ENCODE peak calls at places on chromosomes 2 and 18, in four cellular contexts. K is mammary epithelial cell, L is hepatocyte, T is heart left ventricle. O is an unnamed sample.

GRCh38 chr2:136305517-136306192 is 187.7 kb upstream of the CXCR4 start:
- DNase-seq in T (no peak), K (peak; percentile 11), L (no peak), O (no peak)

GRCh38 chr2:190571666-190572065 is 37.1 kb upstream of the NEMP2 start:
- DNase-seq in T (no peak), K (peak; percentile 90), L (no peak), O (no peak)

GRCh38 chr2:101517753-101518152 is 42.8 kb upstream of the RFX8 start:
- DNase-seq in K (peak; percentile 76), T (no peak), L (no peak), O (peak; percentile 64)

GRCh38 chr2:174634130-174635014 is 36.8 kb upstream of the WIPF1 start:
- DNase-seq in T (no peak), L (no peak), K (no peak), O (no peak)

GRCh38 chr18:62045316-62045715 is 141.5 kb downstream of the PIGN start:
- DNase-seq in T (no peak), K (no peak), L (no peak), O (no peak)

GRCh38 chr2:118848381-118849225 is 1.2 kb upstream of the EN1 start:
- DNase-seq in K (no peak), L (no peak), T (no peak), O (no peak)

GRCh38 chr2:127137741-127138140 is 30.8 kb upstream of the BIN1 start:
- DNase-seq in L (no peak), K (no peak), T (no peak), O (no peak)

GRCh38 chr2:12679550-12680072 is 37.1 kb upstream of the TRIB2 start:
- DNase-seq in K (no peak), T (no peak), L (no peak), O (no peak)

GRCh38 chr18:12543697-12544096 is 114.2 kb downstream of the SPIRE1 start:
- DNase-seq in K (peak; percentile 62), T (no peak), L (no peak), O (no peak)

GRCh38 chr18:45111507-45111858 is 430.8 kb downstream of the SETBP1 start:
- DNase-seq in L (no peak), K (no peak), T (no peak), O (no peak)

GRCh38 chr18:22250591-22250996 is 81.2 kb downstream of the GATA6 start:
- DNase-seq in T (no peak), L (no peak), K (peak; percentile 88), O (peak; percentile 61)

GRCh38 chr2:173216668-173217067 is 138.0 kb upstream of the CDCA7 start:
- DNase-seq in K (no peak), T (no peak), L (no peak), O (no peak)
- TF ChIP-seq CTCF in K (no peak), T (no peak), L (no peak), O (no peak)

DNA sequence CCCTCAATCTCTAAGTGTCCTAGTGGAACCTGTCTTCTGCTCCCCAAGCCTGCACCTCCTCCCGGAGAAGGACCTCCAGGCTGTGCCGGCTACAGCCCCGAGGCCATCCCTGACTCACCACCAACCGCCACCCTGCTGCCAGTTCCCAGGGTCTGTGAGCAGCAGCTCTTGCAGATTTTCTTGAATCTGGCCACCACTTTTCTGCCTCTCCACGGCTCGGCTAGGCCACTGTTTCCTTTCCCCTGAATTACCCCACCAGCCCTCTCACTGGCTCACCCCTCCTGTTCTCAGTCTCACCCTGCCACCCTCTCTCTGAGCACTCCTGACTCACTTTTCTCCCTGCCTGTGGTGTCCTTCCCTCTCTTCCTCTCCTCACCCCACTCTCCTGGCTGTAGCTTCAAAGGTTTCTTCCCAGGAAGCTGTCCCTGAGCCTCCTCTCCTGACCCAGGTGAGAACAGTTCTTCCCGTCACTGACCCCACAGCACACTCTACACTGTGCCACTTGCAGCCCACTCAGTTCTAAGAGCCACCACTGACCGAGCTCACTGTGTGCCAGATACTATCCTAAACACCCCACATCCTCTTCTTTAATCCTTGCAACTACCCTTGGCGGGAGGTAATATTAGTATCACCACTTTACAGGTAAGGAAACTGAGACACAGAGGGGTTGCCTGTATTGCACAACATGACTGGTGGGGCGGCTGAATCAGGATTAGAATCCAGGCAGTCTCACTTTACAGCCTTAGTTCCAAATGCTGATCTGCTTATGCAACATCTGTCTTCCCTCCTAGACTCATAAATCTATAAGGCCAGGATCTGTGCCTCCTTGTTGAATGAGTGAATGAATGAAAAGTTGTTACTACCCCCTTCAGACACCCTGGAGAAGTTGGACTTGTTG is 111.6 kb downstream of the SMAD7 start:
- DNase-seq in T (no peak), L (peak; percentile 33), K (peak; percentile 78), O (peak; percentile 43)
- H3K27ac ChIP-seq in T (no peak overlapping the region), L (peak overlapping the region; percentile 58), K (peak overlapping the region; percentile 56), O (peak overlapping the region; percentile 93)

DNA sequence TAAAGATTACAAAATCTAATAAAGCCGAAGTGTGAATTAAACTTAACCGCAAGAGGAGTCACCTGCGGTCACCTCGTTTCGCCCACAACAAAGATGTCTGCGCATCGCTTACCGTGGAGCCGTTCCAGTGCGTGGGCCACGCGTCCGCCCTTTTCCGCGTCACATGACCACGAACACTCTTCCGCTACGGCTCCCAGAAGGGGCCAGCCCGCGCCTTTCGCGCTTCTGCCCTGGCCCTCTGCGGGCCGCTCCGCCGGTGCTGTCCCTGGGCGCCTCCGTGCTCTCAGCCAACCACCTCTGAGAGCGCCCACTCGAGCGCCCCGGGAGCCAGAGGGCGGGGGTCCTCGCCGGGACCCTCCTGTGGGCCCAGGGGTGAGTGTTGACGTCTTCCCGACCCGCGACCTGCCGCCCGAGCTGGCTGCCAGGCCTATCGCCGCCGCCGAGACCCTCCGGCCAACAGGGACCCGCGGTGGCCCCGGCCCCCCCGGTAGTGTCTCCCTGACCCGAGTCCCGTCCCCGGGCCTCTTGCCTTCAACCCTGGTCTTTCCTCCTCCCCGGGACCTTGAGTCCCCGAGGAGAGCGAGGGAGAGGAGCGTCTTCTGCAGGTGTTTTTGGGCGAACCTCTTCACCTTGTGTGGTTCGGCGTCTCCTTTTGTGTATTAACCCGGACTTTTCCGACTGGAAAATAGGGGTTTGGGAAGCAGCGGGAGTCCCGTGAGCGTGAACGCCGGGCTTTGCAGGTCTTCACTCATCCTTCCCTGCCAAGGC is at the start of gene MFF:
- DNase-seq in K (peak; percentile 91), T (peak; percentile 95), L (peak; percentile 96), O (peak; percentile 93)
- TF ChIP-seq CTCF in K (peak; percentile 53), T (no peak), L (peak; percentile 28), O (peak; percentile 34)

GRCh38 chr2:64141711-64142405 is 2.4 kb downstream of the PELI1 start:
- DNase-seq in K (peak; percentile 35), T (no peak), L (no peak), O (no peak)
- H3K27ac ChIP-seq in K (peak overlapping the region; percentile 94), T (no peak overlapping the region), L (peak overlapping the region; percentile 94), O (no peak overlapping the region)

GRCh38 chr2:163471947-163472346 is 263.9 kb downstream of the FIGN start:
- DNase-seq in L (peak; percentile 12), T (no peak), K (peak; percentile 19), O (no peak)
- TF ChIP-seq CTCF in L (peak; percentile 39), T (peak; percentile 46), K (peak; percentile 65), O (peak; percentile 15)